ENCODE peak calls at places on chromosome 18, in ten cellular contexts. M is GM12864; L is heart left ventricle; C is T-helper 1 cell; Z is progenitor cell of endocrine pancreas; I is globus pallidus; R is AG10803; U is psoas muscle; E is heart right ventricle; G is activated effector memory CD4-positive, alpha-beta T cell treated with anti-CD3 and anti-CD28 coated beads, Interleukin-2, amount 50 U/mL, for 16 hours. S is an unnamed sample.
A peak's percentile ranks its signal among the peaks of the same experiment; 100 is the strongest.

GRCh38 chr18:79001001-79001400 is 21.4 kb downstream of the SALL3 start:
- DNase-seq in M (no peak), L (no peak), C (no peak), Z (no peak), I (no peak), R (no peak), U (no peak), E (no peak), G (no peak), S (no peak)

GRCh38 chr18:10872297-10872696 is 277.1 kb downstream of the PIEZO2 start:
- DNase-seq in M (no peak), L (peak; percentile 9), C (no peak), Z (no peak), I (no peak), R (peak; percentile 5), U (peak; percentile 54), E (peak; percentile 17), G (no peak), S (no peak)

GRCh38 chr18:57837917-57838548 is 34.9 kb upstream of the ATP8B1 start:
- DNase-seq in M (peak; percentile 85), L (no peak), C (no peak), Z (no peak), I (no peak), R (no peak), U (no peak), E (no peak), G (peak; percentile 75), S (peak; percentile 67)

GRCh38 chr18:72868666-72869661 is 1.2 kb upstream of the NETO1 start:
- DNase-seq in M (no peak), L (no peak), C (no peak), Z (peak; percentile 24), I (no peak), R (no peak), U (no peak), E (no peak), G (no peak), S (no peak)

GRCh38 chr18:34913837-34914755 is 127.1 kb upstream of the MAPRE2 start:
- DNase-seq in M (no peak), L (no peak), C (no peak), Z (no peak), I (peak; percentile 89), R (no peak), U (no peak), E (no peak), G (no peak), S (no peak)

GRCh38 chr18:79953921-79954651 is 2.6 kb upstream of the SLC66A2 start:
- DNase-seq in M (no peak), L (no peak), C (no peak), Z (no peak), I (no peak), R (no peak), U (no peak), E (no peak), G (peak; percentile 58), S (no peak)

GRCh38 chr18:23357992-23358594 is 95.0 kb upstream of the RIOK3 start:
- DNase-seq in M (no peak), L (peak; percentile 72), C (no peak), Z (no peak), I (peak; percentile 49), R (peak; percentile 45), U (peak; percentile 67), E (peak; percentile 64), G (no peak), S (no peak)

GRCh38 chr18:61821748-61822147 is 71.1 kb downstream of the RNF152 start:
- DNase-seq in M (no peak), L (no peak), C (no peak), Z (no peak), I (no peak), R (no peak), U (no peak), E (no peak), G (no peak), S (no peak)